ENCODE peak calls at places on chromosomes 5 and 9, in four cellular contexts. S is prostate gland, N is pancreas, L is adrenal gland. V is an unnamed sample.

GRCh38 chr5:178211095-178212048 is 7.0 kb downstream of the HNRNPAB start:
- DNase-seq in S (no peak), L (no peak), N (no peak), V (no peak)

GRCh38 chr5:166909040-166909439 is 1382.4 kb upstream of the WWC1 start:
- DNase-seq in N (no peak), S (no peak), L (no peak), V (no peak)

GRCh38 chr9:37301369-37302172 is 120.9 kb upstream of the GRHPR start:
- DNase-seq in L (no peak), N (no peak), S (no peak), V (no peak)

GRCh38 chr9:83231039-83231438 is 168.1 kb upstream of the RASEF start:
- DNase-seq in S (no peak), L (no peak), N (no peak), V (no peak)

GRCh38 chr9:89010526-89011089 is 19.3 kb downstream of the S1PR3 start:
- DNase-seq in L (no peak), N (no peak), S (no peak), V (no peak)

GRCh38 chr5:65768723-65769122 is 46.7 kb downstream of the NLN start:
- DNase-seq in S (no peak), L (no peak), N (no peak), V (no peak)

GRCh38 chr5:122401991-122402710 is 90.1 kb downstream of the SNCAIP start:
- DNase-seq in L (no peak), N (no peak), S (no peak), V (no peak)

GRCh38 chr5:122300968-122301367 is 11.1 kb upstream of the SNCAIP start:
- DNase-seq in L (no peak), N (no peak), S (no peak), V (no peak)

GRCh38 chr9:20972684-20973083 is 58.8 kb downstream of the HACD4 start:
- DNase-seq in L (no peak), S (no peak), N (no peak), V (no peak)

GRCh38 chr5:179765400-179765799 is 28.4 kb upstream of the LTC4S start:
- DNase-seq in S (no peak), N (no peak), L (peak; percentile 37), V (peak; percentile 21)

GRCh38 chr9:86577420-86578333 is 223.5 kb upstream of the TUT7 start:
- DNase-seq in N (no peak), S (no peak), L (no peak), V (no peak)

GRCh38 chr5:31492824-31493223 is 39.1 kb downstream of the DROSHA start:
- DNase-seq in S (no peak), L (no peak), N (no peak), V (no peak)

GRCh38 chr9:120921751-120922181 is 4.8 kb downstream of the TRAF1 start:
- DNase-seq in L (no peak), S (no peak), N (no peak), V (no peak)

GRCh38 chr5:101658433-101658832 is 637.7 kb downstream of the SLCO4C1 start:
- DNase-seq in N (no peak), L (no peak), S (no peak), V (no peak)

GRCh38 chr5:143596500-143596820 is 193.0 kb upstream of the NR3C1 start:
- DNase-seq in L (no peak), S (no peak), N (no peak), V (no peak)

GRCh38 chr9:87795178-87795577 is 69.3 kb downstream of the CTSL start:
- DNase-seq in N (no peak), L (no peak), S (no peak), V (no peak)

GRCh38 chr9:104386425-104387069 is 117.5 kb upstream of the OR13F1 start:
- DNase-seq in S (no peak), N (no peak), L (no peak), V (no peak)

GRCh38 chr5:147179555-147180147 is 55.2 kb upstream of the STK32A start:
- DNase-seq in N (no peak), L (no peak), S (no peak), V (no peak)

DNA sequence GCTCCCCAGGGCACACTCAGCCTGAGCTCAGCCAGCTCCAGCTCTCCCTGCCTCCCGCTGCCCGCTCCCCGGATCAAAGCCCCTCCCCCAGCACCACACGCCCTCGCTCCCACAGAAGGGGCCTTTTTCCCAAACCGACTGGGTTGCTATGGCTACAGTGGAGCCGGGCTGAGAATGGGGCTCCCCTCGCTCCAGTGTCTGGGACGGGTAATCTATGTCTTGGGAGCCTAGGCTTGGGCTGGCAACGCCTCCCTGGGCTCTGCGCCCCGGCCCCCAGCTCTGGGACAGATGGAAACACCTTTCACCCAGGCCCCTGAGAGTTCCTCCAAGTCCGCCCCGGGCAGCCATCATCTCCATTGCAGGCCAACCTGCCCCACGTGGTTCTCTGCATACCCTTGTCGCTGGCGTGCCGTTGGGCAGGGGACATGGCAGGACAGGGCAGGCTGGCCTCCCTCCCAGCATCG is 29.6 kb downstream of the NOTCH1 start:
- DNase-seq in S (no peak), L (no peak), N (no peak), V (no peak)
- H3K36me3 ChIP-seq in S (no peaks in the 10 kb centered on the region), L (peaks cover 67% of the 10 kb centered on the region), N (peaks cover 8% of the 10 kb centered on the region), V (peaks cover 73% of the 10 kb centered on the region)

GRCh38 chr9:123225374-123225813 is 43.0 kb downstream of the STRBP start:
- DNase-seq in S (peak; percentile 32), L (peak; percentile 18), N (no peak), V (no peak)
- TF ChIP-seq CTCF in S (peak; percentile 43), L (peak; percentile 34), N (no peak), V (no peak)

GRCh38 chr5:180816608-180817534 is 14.3 kb upstream of the MGAT1 start:
- DNase-seq in N (no peak), L (no peak), S (no peak), V (no peak)
- H3K4me3 ChIP-seq in N (no peak overlapping the region), L (no peak overlapping the region), S (no peak overlapping the region), V (no peak overlapping the region)

GRCh38 chr9:106954562-106954961 is 91.6 kb downstream of the ZNF462 start:
- DNase-seq in N (no peak), L (no peak), S (no peak), V (no peak)
- H3K36me3 ChIP-seq in N (no peaks in the 10 kb centered on the region), L (no peaks in the 10 kb centered on the region), S (no peaks in the 10 kb centered on the region), V (no peaks in the 10 kb centered on the region)

GRCh38 chr5:115888027-115888426 is 46.3 kb downstream of the AP3S1 start:
- DNase-seq in L (no peak), S (no peak), N (no peak), V (no peak)
- TF ChIP-seq CTCF in L (peak; percentile 40), S (peak; percentile 7), N (no peak), V (no peak)

GRCh38 chr5:88888291-88888690 is 5.3 kb upstream of the MEF2C start:
- DNase-seq in L (no peak), N (no peak), S (no peak), V (no peak)
- H3K4me3 ChIP-seq in L (no peak overlapping the region), N (no peak overlapping the region), S (no peak overlapping the region), V (peak overlapping the region; percentile 87)

GRCh38 chr9:128178806-128179431 is 12.5 kb downstream of the CIZ1 start:
- DNase-seq in L (no peak), N (no peak), S (no peak), V (no peak)
- H3K36me3 ChIP-seq in L (peaks cover 81% of the 10 kb centered on the region), N (peaks cover 7% of the 10 kb centered on the region), S (peaks cover 25% of the 10 kb centered on the region), V (peaks cover 54% of the 10 kb centered on the region)

GRCh38 chr9:134186471-134187109 is 22.2 kb upstream of the RNU6ATAC start:
- DNase-seq in S (no peak), N (peak; percentile 41), L (peak; percentile 47), V (no peak)

GRCh38 chr9:134185536-134186011 is 21.2 kb upstream of the RNU6ATAC start:
- DNase-seq in S (no peak), N (no peak), L (peak; percentile 12), V (no peak)

GRCh38 chr9:134188421-134189166 is 24.2 kb upstream of the RNU6ATAC start:
- DNase-seq in N (no peak), L (peak; percentile 14), S (no peak), V (no peak)

GRCh38 chr9:134187821-134188420 is 23.6 kb upstream of the RNU6ATAC start:
- DNase-seq in L (peak; percentile 8), N (no peak), S (no peak), V (no peak)

GRCh38 chr9:134187110-134187531 is 22.8 kb upstream of the RNU6ATAC start:
- DNase-seq in N (peak; percentile 45), S (no peak), L (peak; percentile 13), V (no peak)
- TF ChIP-seq CTCF in N (no peak), S (no peak), L (no peak), V (no peak)

GRCh38 chr5:1004598-1005361 is 3.8 kb upstream of the NKD2 start:
- DNase-seq in N (peak; percentile 87), L (peak; percentile 65), S (peak; percentile 56), V (peak; percentile 10)
- H3K4me3 ChIP-seq in N (peak overlapping the region; percentile 28), L (no peak overlapping the region), S (peak overlapping the region; percentile 42), V (peak overlapping the region; percentile 73)

GRCh38 chr5:156310115-156310514 is 16.8 kb upstream of the SGCD start:
- DNase-seq in L (no peak), S (no peak), N (no peak), V (no peak)
- H3K36me3 ChIP-seq in L (no peaks in the 10 kb centered on the region), S (no peaks in the 10 kb centered on the region), N (no peaks in the 10 kb centered on the region), V (no peaks in the 10 kb centered on the region)